ENCODE peak calls at places on chromosomes 6 and 20, in four cellular contexts. N is H1, B is HepG2, S is K562. Q is an unnamed sample.

GRCh38 chr6:52359403-52359802 is 2.5 kb upstream of the PAQR8 start:
- DNase-seq in B (no peak), S (no peak), N (no peak), Q (no peak)

GRCh38 chr6:80638222-80639055 is 532.0 kb downstream of the BCKDHB start:
- DNase-seq in B (peak), S (no peak), N (peak), Q (no peak)

GRCh38 chr20:51750037-51750769 is 18.0 kb downstream of the ATP9A start:
- DNase-seq in S (no peak), N (no peak), B (peak), Q (no peak)

GRCh38 chr6:90458353-90459224 is 128.3 kb downstream of the MAP3K7 start:
- DNase-seq in S (peak), N (no peak), B (no peak), Q (no peak)

GRCh38 chr20:10970109-10970508 is 296.3 kb upstream of the JAG1 start:
- DNase-seq in S (no peak), B (no peak), N (no peak), Q (no peak)

GRCh38 chr20:35008411-35009342 is 53.0 kb downstream of the MYH7B start:
- DNase-seq in N (no peak), B (no peak), S (no peak), Q (no peak)

GRCh38 chr6:62298745-62299392 is 12.8 kb upstream of the KHDRBS2 start:
- DNase-seq in B (no peak), N (no peak), S (no peak), Q (no peak)

GRCh38 chr6:7787137-7787575 is 61.3 kb downstream of the BMP6 start:
- DNase-seq in N (no peak), S (no peak), B (no peak), Q (no peak)

GRCh38 chr6:124294572-124294971 is 490.9 kb downstream of the NKAIN2 start:
- DNase-seq in N (no peak), B (no peak), S (no peak), Q (no peak)

GRCh38 chr6:6790891-6791290 is 202.4 kb downstream of the LY86 start:
- DNase-seq in B (peak), S (no peak), N (no peak), Q (no peak)

GRCh38 chr6:12351672-12352071 is 61.5 kb downstream of the EDN1 start:
- DNase-seq in N (no peak), S (no peak), B (no peak), Q (no peak)

GRCh38 chr6:12350644-12351173 is 60.5 kb downstream of the EDN1 start:
- DNase-seq in B (no peak), N (no peak), S (no peak), Q (no peak)

GRCh38 chr6:12345694-12346058 is 55.5 kb downstream of the EDN1 start:
- DNase-seq in S (no peak), N (no peak), B (no peak), Q (no peak)

GRCh38 chr6:12344949-12345693 is 55.0 kb downstream of the EDN1 start:
- DNase-seq in N (no peak), S (no peak), B (no peak), Q (peak)

GRCh38 chr6:12348530-12349511 is 58.7 kb downstream of the EDN1 start:
- DNase-seq in B (peak), N (no peak), S (no peak), Q (peak)
- TF ChIP-seq JUND in B (peak), N (no peak), S (no peak), Q (peak)

DNA sequence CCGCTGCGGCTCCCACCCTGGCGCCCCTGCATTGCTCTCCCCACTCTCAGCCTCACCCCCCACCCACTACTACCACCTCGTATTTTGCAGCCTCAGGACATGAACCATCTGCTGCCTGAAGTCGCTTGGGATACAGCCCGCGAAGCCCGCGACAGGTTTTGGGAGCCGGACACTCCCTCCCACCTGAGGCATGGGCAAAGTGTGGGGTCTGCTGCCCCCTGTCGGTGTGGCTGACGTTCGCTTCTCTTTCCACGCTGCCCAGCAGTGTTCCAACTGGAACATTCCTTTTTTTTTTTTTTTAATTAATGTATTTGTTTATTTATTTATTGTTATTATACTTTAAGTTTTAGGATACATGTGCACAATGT is 15.3 kb upstream of the LPA start:
- DNase-seq in S (peak), B (no peak), N (peak), Q (no peak)
- TF ChIP-seq JUND in S (no peak), B (no peak), N (no peak), Q (no peak)

GRCh38 chr6:136962661-136963060 is 40.6 kb downstream of the SLC35D3 start:
- DNase-seq in S (no peak), N (no peak), B (no peak), Q (no peak)
- TF ChIP-seq JUND in S (no peak), N (no peak), B (no peak), Q (no peak)

DNA sequence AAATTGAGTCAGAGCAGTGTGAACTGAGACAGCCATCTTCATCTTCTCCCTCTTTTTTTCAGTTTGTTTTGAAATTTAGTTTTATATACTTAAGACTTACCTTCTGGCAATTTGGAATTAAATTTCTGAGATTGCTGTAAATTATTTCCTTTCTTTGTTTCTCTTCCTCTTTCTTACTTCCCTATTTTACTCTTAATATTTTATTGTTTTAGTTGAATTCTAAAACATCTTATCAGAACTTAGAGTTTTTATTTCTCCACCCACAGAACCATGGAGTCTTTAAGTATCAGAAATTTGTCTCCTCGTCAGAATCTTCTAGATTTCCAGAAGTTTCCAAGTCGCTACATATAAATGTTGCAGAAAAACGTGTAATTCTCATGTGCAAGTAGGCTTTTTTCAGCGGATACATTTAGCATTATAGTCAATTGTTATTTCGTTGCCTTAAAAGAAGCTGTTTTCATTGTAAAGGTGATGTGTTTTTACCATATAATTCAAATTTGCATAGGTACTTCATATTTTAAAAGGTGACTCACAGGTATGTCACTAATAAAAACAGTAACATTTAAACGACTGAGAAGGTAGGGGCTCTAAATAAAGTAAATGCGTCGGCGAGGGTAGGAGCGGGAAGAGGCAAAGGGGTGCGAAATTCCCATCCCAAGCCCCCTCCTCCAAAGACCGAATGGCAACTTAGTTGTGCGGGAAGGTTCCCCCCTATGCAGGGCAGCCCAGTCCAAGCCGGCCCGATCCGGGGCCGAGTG is 875 bp upstream of the MYO6 start:
- DNase-seq in N (no peak), S (no peak), B (no peak), Q (no peak)
- TF ChIP-seq JUND in N (no peak), S (no peak), B (no peak), Q (no peak)

GRCh38 chr20:41497186-41497895 is 120.8 kb downstream of the CHD6 start:
- DNase-seq in B (peak), S (no peak), N (no peak), Q (no peak)
- TF ChIP-seq JUND in B (peak), S (no peak), N (no peak), Q (no peak)

DNA sequence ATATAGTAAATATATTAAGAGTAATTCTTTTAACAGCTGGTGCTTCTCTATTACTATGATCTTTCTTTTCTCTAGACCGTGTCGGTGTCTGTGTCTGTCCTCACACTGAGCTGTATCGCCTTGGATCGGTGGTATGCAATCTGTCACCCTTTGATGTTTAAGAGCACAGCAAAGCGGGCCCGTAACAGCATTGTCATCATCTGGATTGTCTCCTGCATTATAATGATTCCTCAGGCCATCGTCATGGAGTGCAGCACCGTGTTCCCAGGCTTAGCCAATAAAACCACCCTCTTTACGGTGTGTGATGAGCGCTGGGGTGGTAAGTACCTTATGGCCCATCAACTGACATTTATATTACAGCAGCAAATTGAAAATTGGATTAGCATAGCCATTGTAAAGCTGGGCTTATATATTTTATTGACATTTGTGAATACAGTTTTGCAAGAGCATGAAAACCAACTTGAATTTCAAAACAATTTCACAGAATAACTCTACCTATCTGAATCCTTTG is 72.2 kb upstream of the GFRAL start:
- DNase-seq in S (no peak), N (no peak), B (no peak), Q (no peak)
- TF ChIP-seq JUND in S (no peak), N (no peak), B (no peak), Q (no peak)

GRCh38 chr6:153131037-153131981 is at the start of gene RGS17:
- DNase-seq in S (no peak), N (peak), B (no peak), Q (no peak)
- TF ChIP-seq JUND in S (no peak), N (no peak), B (no peak), Q (no peak)

Q was measured in T47D.